ENCODE peak calls at places on chromosomes 4 and X, in six cellular contexts. D is A549, O is body of pancreas, E is IMR-90, Y is heart left ventricle, F is adrenal gland. U is an unnamed sample.

GRCh38 chrX:19342331-19342906 is 1.3 kb upstream of the PDHA1 start:
- DNase-seq in E (peak; percentile 34), O (no peak), F (no peak), D (no peak), Y (no peak), U (peak; percentile 0)

GRCh38 chrX:101478366-101478765 is 6.9 kb upstream of the ARMCX4 start:
- DNase-seq in D (no peak), Y (no peak), F (no peak), E (no peak), O (no peak), U (no peak)

GRCh38 chrX:10854594-10854993 is 234.2 kb upstream of the MID1 start:
- DNase-seq in D (no peak), F (no peak), O (no peak), Y (no peak), E (no peak), U (no peak)

GRCh38 chrX:108117988-108118387 is 26.4 kb downstream of the ATG4A start:
- DNase-seq in D (no peak), Y (no peak), O (no peak), F (no peak), E (peak; percentile 13), U (no peak)

GRCh38 chr4:7691992-7692391 is 247.7 kb downstream of the AFAP1 start:
- DNase-seq in F (no peak), O (peak; percentile 40), E (peak; percentile 15), D (no peak), Y (peak; percentile 41), U (no peak)

GRCh38 chrX:65582450-65583082 is 48.0 kb upstream of the LAS1L start:
- DNase-seq in E (no peak), Y (no peak), O (no peak), D (no peak), F (no peak), U (no peak)

GRCh38 chr4:54976682-54977081 is 148.7 kb downstream of the KDR start:
- DNase-seq in F (no peak), E (no peak), Y (no peak), D (no peak), O (no peak), U (no peak)

GRCh38 chr4:41326776-41327175 is 70.0 kb downstream of the UCHL1 start:
- DNase-seq in D (no peak), Y (no peak), F (no peak), E (no peak), O (no peak), U (no peak)

GRCh38 chr4:153521995-153522799 is 56.0 kb downstream of the TMEM131L start:
- DNase-seq in O (no peak), F (no peak), D (no peak), Y (no peak), E (no peak), U (no peak)

DNA sequence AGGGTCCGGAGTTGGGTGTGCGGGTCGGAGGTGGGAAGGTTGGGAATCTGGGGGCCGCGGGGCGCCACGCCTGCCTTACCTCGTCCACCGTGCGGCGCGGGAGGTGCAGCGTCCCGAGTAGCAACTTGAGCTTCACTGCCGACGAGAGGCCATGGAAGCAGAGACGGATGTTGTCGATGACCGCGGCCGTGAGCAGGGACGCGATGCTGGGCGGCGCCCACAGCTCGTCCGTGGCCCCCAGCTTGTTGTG is 178 bp downstream of the NELFA start:
- DNase-seq in E (no peak), D (no peak), Y (no peak), O (no peak), F (no peak), U (no peak)
- TF ChIP-seq POLR2A in E (peak; percentile 44), D (peak; percentile 74), Y (no peak), O (no peak), F (no peak), U (no peak)

GRCh38 chr4:15015170-15015569 is 12.9 kb downstream of the CPEB2 start:
- DNase-seq in F (no peak), E (no peak), D (no peak), Y (no peak), O (no peak), U (no peak)
- TF ChIP-seq POLR2A in F (no peak), E (no peak), D (no peak), Y (no peak), O (no peak), U (no peak)

GRCh38 chr4:26238426-26238781 is 82.4 kb upstream of the RBPJ start:
- DNase-seq in D (no peak), E (no peak), O (no peak), F (no peak), Y (no peak), U (no peak)
- TF ChIP-seq POLR2A in D (no peak), E (no peak), O (no peak), F (no peak), Y (no peak), U (no peak)

DNA sequence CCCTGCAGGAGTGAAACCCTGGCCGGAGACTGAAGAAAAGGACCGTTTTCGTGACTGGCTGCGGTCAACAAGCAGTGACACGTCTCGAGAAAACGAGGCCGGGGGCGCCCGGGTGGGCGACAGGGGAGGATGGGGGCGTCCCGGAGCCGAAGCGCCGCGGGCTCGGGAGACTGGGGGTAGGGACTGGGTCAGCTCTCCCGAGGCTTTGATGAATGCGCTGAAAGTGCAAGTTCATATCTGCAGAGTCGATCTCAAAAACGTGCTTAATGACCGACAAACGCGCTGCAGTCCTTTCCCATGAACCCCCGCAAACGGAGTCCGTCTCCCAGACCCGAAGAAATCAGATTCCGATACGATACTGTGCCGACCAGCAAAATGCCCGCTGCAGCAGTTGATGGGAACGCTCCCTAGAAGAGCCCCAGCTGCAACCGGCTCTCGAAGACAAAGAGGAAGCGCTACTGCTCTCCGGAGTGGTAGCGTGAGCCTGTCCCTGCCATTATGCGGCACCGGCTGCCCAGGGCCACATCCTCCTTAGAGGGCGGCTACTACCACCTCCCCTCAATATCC is 806 bp upstream of the CD99L2 start:
- DNase-seq in Y (peak; percentile 16), E (peak; percentile 6), F (peak; percentile 58), D (peak; percentile 26), O (peak; percentile 28), U (peak; percentile 63)
- TF ChIP-seq POLR2A in Y (no peak), E (no peak), F (peak; percentile 30), D (no peak), O (no peak), U (no peak)